ENCODE peak calls at places on chromosomes 3 and 15, in eight cellular contexts. One of them, this sample, is unnamed.

GRCh38 chr3:150303776-150304175 is 104.3 kb upstream of the TSC22D2 start:
- DNase-seq in adrenal gland: no peak
- DNase-seq in OCI-LY7: peak; percentile 3
- DNase-seq in Caco-2: peak; percentile 45
- DNase-seq in left ventricle myocardium inferior: no peak
- DNase-seq in CD4-positive, CD25-positive, alpha-beta regulatory T cell: no peak
- DNase-seq in thoracic aorta: no peak
- DNase-seq in small intestine: no peak
- DNase-seq in this sample: no peak

GRCh38 chr15:90059208-90059985 is 42.9 kb downstream of the IDH2 start:
- DNase-seq in small intestine: peak; percentile 73
- DNase-seq in OCI-LY7: peak; percentile 95
- DNase-seq in adrenal gland: peak; percentile 71
- DNase-seq in left ventricle myocardium inferior: peak; percentile 80
- DNase-seq in CD4-positive, CD25-positive, alpha-beta regulatory T cell: peak; percentile 23
- DNase-seq in Caco-2: no peak
- DNase-seq in thoracic aorta: no peak
- DNase-seq in this sample: no peak

GRCh38 chr3:177134166-177134565 is 63.1 kb downstream of the TBL1XR1 start:
- DNase-seq in adrenal gland: no peak
- DNase-seq in thoracic aorta: no peak
- DNase-seq in CD4-positive, CD25-positive, alpha-beta regulatory T cell: no peak
- DNase-seq in left ventricle myocardium inferior: no peak
- DNase-seq in Caco-2: no peak
- DNase-seq in small intestine: no peak
- DNase-seq in OCI-LY7: no peak
- DNase-seq in this sample: no peak

GRCh38 chr15:96331942-96332853 is 1.7 kb downstream of the NR2F2 start:
- DNase-seq in thoracic aorta: no peak
- DNase-seq in Caco-2: no peak
- DNase-seq in small intestine: peak; percentile 68
- DNase-seq in adrenal gland: peak; percentile 74
- DNase-seq in CD4-positive, CD25-positive, alpha-beta regulatory T cell: no peak
- DNase-seq in left ventricle myocardium inferior: no peak
- DNase-seq in OCI-LY7: no peak
- DNase-seq in this sample: no peak

GRCh38 chr3:129519449-129519848 is 9.0 kb upstream of the RHO start:
- DNase-seq in thoracic aorta: no peak
- DNase-seq in adrenal gland: no peak
- DNase-seq in left ventricle myocardium inferior: no peak
- DNase-seq in Caco-2: no peak
- DNase-seq in small intestine: no peak
- DNase-seq in OCI-LY7: no peak
- DNase-seq in CD4-positive, CD25-positive, alpha-beta regulatory T cell: no peak
- DNase-seq in this sample: no peak

GRCh38 chr15:29094711-29095110 is 174.9 kb downstream of the NSMCE3 start:
- DNase-seq in Caco-2: no peak
- DNase-seq in adrenal gland: no peak
- DNase-seq in left ventricle myocardium inferior: no peak
- DNase-seq in CD4-positive, CD25-positive, alpha-beta regulatory T cell: no peak
- DNase-seq in thoracic aorta: no peak
- DNase-seq in small intestine: no peak
- DNase-seq in OCI-LY7: no peak
- DNase-seq in this sample: no peak

GRCh38 chr15:29518442-29518841 is 248.8 kb upstream of the NSMCE3 start:
- DNase-seq in small intestine: no peak
- DNase-seq in OCI-LY7: no peak
- DNase-seq in left ventricle myocardium inferior: peak; percentile 19
- DNase-seq in CD4-positive, CD25-positive, alpha-beta regulatory T cell: no peak
- DNase-seq in Caco-2: no peak
- DNase-seq in adrenal gland: no peak
- DNase-seq in thoracic aorta: no peak
- DNase-seq in this sample: no peak

GRCh38 chr15:40957581-40958051 is 4.3 kb downstream of the CHAC1 start:
- DNase-seq in left ventricle myocardium inferior: peak; percentile 68
- DNase-seq in adrenal gland: peak; percentile 46
- DNase-seq in small intestine: peak; percentile 29
- DNase-seq in thoracic aorta: peak; percentile 82
- DNase-seq in CD4-positive, CD25-positive, alpha-beta regulatory T cell: no peak
- DNase-seq in Caco-2: no peak
- DNase-seq in OCI-LY7: no peak
- DNase-seq in this sample: no peak

GRCh38 chr3:182005683-182006082 is 294.0 kb downstream of the SOX2 start:
- DNase-seq in thoracic aorta: no peak
- DNase-seq in small intestine: no peak
- DNase-seq in adrenal gland: no peak
- DNase-seq in OCI-LY7: no peak
- DNase-seq in left ventricle myocardium inferior: no peak
- DNase-seq in Caco-2: no peak
- DNase-seq in CD4-positive, CD25-positive, alpha-beta regulatory T cell: no peak
- DNase-seq in this sample: no peak

GRCh38 chr3:115072265-115073008 is 74.7 kb downstream of the ZBTB20 start:
- DNase-seq in thoracic aorta: no peak
- DNase-seq in OCI-LY7: no peak
- DNase-seq in Caco-2: no peak
- DNase-seq in adrenal gland: no peak
- DNase-seq in left ventricle myocardium inferior: no peak
- DNase-seq in small intestine: peak; percentile 71
- DNase-seq in CD4-positive, CD25-positive, alpha-beta regulatory T cell: no peak
- DNase-seq in this sample: no peak

GRCh38 chr3:47002490-47003410 is 23.3 kb downstream of the NBEAL2 start:
- DNase-seq in OCI-LY7: no peak
- DNase-seq in Caco-2: no peak
- DNase-seq in thoracic aorta: no peak
- DNase-seq in small intestine: no peak
- DNase-seq in left ventricle myocardium inferior: no peak
- DNase-seq in CD4-positive, CD25-positive, alpha-beta regulatory T cell: no peak
- DNase-seq in adrenal gland: no peak
- DNase-seq in this sample: no peak

GRCh38 chr15:56765252-56765651 is 31.9 kb upstream of the ZNF280D start:
- DNase-seq in adrenal gland: no peak
- DNase-seq in left ventricle myocardium inferior: no peak
- DNase-seq in Caco-2: no peak
- DNase-seq in OCI-LY7: peak; percentile 32
- DNase-seq in thoracic aorta: no peak
- DNase-seq in small intestine: no peak
- DNase-seq in CD4-positive, CD25-positive, alpha-beta regulatory T cell: no peak
- DNase-seq in this sample: no peak

GRCh38 chr15:61364871-61365270 is 135.8 kb upstream of the RORA start:
- DNase-seq in adrenal gland: no peak
- DNase-seq in OCI-LY7: no peak
- DNase-seq in small intestine: no peak
- DNase-seq in CD4-positive, CD25-positive, alpha-beta regulatory T cell: no peak
- DNase-seq in Caco-2: peak; percentile 40
- DNase-seq in thoracic aorta: no peak
- DNase-seq in left ventricle myocardium inferior: no peak
- DNase-seq in this sample: no peak

GRCh38 chr15:68364028-68364659 is 67.8 kb downstream of the ITGA11 start:
- DNase-seq in left ventricle myocardium inferior: peak; percentile 60
- DNase-seq in adrenal gland: no peak
- DNase-seq in OCI-LY7: no peak
- DNase-seq in Caco-2: no peak
- DNase-seq in small intestine: no peak
- DNase-seq in CD4-positive, CD25-positive, alpha-beta regulatory T cell: no peak
- DNase-seq in thoracic aorta: no peak
- DNase-seq in this sample: no peak

GRCh38 chr3:149395107-149396089 is 17.9 kb upstream of the TM4SF1 start:
- DNase-seq in left ventricle myocardium inferior: no peak
- DNase-seq in Caco-2: no peak
- DNase-seq in adrenal gland: no peak
- DNase-seq in thoracic aorta: no peak
- DNase-seq in CD4-positive, CD25-positive, alpha-beta regulatory T cell: no peak
- DNase-seq in OCI-LY7: no peak
- DNase-seq in small intestine: no peak
- DNase-seq in this sample: no peak

DNA sequence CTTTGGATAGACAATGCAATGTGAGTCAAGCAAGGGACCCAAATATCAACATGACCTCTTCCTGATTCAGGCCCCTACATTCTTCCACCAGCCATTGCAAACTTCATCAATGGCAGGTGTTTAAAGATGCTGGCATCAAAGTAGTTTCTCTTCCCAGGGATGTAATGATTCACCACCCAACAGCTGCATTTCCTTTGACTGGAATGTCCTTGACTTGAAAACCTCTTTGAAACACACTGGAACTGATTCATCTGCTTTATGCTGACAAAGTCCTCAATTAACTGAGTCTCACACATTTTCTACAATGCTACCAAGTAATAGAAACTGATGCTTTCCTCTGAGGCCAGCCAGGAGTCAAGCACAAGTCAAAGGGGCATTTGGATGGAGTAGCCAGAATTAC is 385.5 kb downstream of the GBE1 start:
- DNase-seq in thoracic aorta: no peak
- DNase-seq in adrenal gland: no peak
- DNase-seq in OCI-LY7: no peak
- DNase-seq in small intestine: no peak
- DNase-seq in Caco-2: no peak
- DNase-seq in CD4-positive, CD25-positive, alpha-beta regulatory T cell: no peak
- DNase-seq in left ventricle myocardium inferior: no peak
- DNase-seq in this sample: no peak
- H3K4me1 ChIP-seq in thoracic aorta: no peaks in the 10 kb centered on the region
- H3K4me1 ChIP-seq in adrenal gland: no peaks in the 10 kb centered on the region
- H3K4me1 ChIP-seq in OCI-LY7: no peaks in the 10 kb centered on the region
- H3K4me1 ChIP-seq in small intestine: no peaks in the 10 kb centered on the region
- H3K4me1 ChIP-seq in Caco-2: no peaks in the 10 kb centered on the region
- H3K4me1 ChIP-seq in CD4-positive, CD25-positive, alpha-beta regulatory T cell: no peaks in the 10 kb centered on the region
- H3K4me1 ChIP-seq in left ventricle myocardium inferior: no peaks in the 10 kb centered on the region
- H3K4me1 ChIP-seq in this sample: no peaks in the 10 kb centered on the region

GRCh38 chr3:16174389-16174788 is at the start of gene GALNT15:
- DNase-seq in left ventricle myocardium inferior: peak; percentile 86
- DNase-seq in Caco-2: no peak
- DNase-seq in OCI-LY7: no peak
- DNase-seq in CD4-positive, CD25-positive, alpha-beta regulatory T cell: no peak
- DNase-seq in thoracic aorta: peak; percentile 78
- DNase-seq in adrenal gland: peak; percentile 84
- DNase-seq in small intestine: no peak
- DNase-seq in this sample: peak; percentile 81

GRCh38 chr3:16178628-16178988 is 4.1 kb downstream of the GALNT15 start:
- DNase-seq in small intestine: no peak
- DNase-seq in CD4-positive, CD25-positive, alpha-beta regulatory T cell: no peak
- DNase-seq in thoracic aorta: no peak
- DNase-seq in OCI-LY7: no peak
- DNase-seq in Caco-2: no peak
- DNase-seq in left ventricle myocardium inferior: no peak
- DNase-seq in adrenal gland: no peak
- DNase-seq in this sample: no peak

GRCh38 chr3:16174976-16175901 is 759 bp downstream of the GALNT15 start:
- DNase-seq in Caco-2: no peak
- DNase-seq in adrenal gland: no peak
- DNase-seq in OCI-LY7: no peak
- DNase-seq in thoracic aorta: no peak
- DNase-seq in small intestine: no peak
- DNase-seq in left ventricle myocardium inferior: no peak
- DNase-seq in CD4-positive, CD25-positive, alpha-beta regulatory T cell: no peak
- DNase-seq in this sample: no peak

GRCh38 chr3:16177962-16178627 is 3.6 kb downstream of the GALNT15 start:
- DNase-seq in OCI-LY7: peak; percentile 53
- DNase-seq in CD4-positive, CD25-positive, alpha-beta regulatory T cell: no peak
- DNase-seq in thoracic aorta: peak; percentile 29
- DNase-seq in left ventricle myocardium inferior: peak; percentile 83
- DNase-seq in adrenal gland: peak; percentile 85
- DNase-seq in small intestine: peak; percentile 47
- DNase-seq in Caco-2: peak; percentile 54
- DNase-seq in this sample: peak; percentile 94

GRCh38 chr3:16176391-16177030 is 2.0 kb downstream of the GALNT15 start:
- DNase-seq in CD4-positive, CD25-positive, alpha-beta regulatory T cell: no peak
- DNase-seq in adrenal gland: no peak
- DNase-seq in small intestine: no peak
- DNase-seq in Caco-2: no peak
- DNase-seq in thoracic aorta: no peak
- DNase-seq in OCI-LY7: no peak
- DNase-seq in left ventricle myocardium inferior: no peak
- DNase-seq in this sample: no peak
- H3K4me3 ChIP-seq in CD4-positive, CD25-positive, alpha-beta regulatory T cell: no peak overlapping the region
- H3K4me3 ChIP-seq in adrenal gland: no peak overlapping the region
- H3K4me3 ChIP-seq in small intestine: no peak overlapping the region
- H3K4me3 ChIP-seq in Caco-2: no peak overlapping the region
- H3K4me3 ChIP-seq in thoracic aorta: peak overlapping the region; percentile 65
- H3K4me3 ChIP-seq in OCI-LY7: no peak overlapping the region
- H3K4me3 ChIP-seq in left ventricle myocardium inferior: peak overlapping the region; percentile 64
- H3K4me3 ChIP-seq in this sample: no peak overlapping the region

GRCh38 chr3:161556533-161556932 is 59.9 kb downstream of the OTOL1 start:
- DNase-seq in small intestine: no peak
- DNase-seq in left ventricle myocardium inferior: no peak
- DNase-seq in thoracic aorta: no peak
- DNase-seq in CD4-positive, CD25-positive, alpha-beta regulatory T cell: no peak
- DNase-seq in adrenal gland: no peak
- DNase-seq in Caco-2: no peak
- DNase-seq in OCI-LY7: no peak
- DNase-seq in this sample: no peak
- H3K36me3 ChIP-seq in small intestine: no peaks in the 10 kb centered on the region
- H3K36me3 ChIP-seq in left ventricle myocardium inferior: no peaks in the 10 kb centered on the region
- H3K36me3 ChIP-seq in thoracic aorta: no peaks in the 10 kb centered on the region
- H3K36me3 ChIP-seq in CD4-positive, CD25-positive, alpha-beta regulatory T cell: no peaks in the 10 kb centered on the region
- H3K36me3 ChIP-seq in adrenal gland: no peaks in the 10 kb centered on the region
- H3K36me3 ChIP-seq in Caco-2: no peaks in the 10 kb centered on the region
- H3K36me3 ChIP-seq in OCI-LY7: no peaks in the 10 kb centered on the region
- H3K36me3 ChIP-seq in this sample: no peaks in the 10 kb centered on the region

DNA sequence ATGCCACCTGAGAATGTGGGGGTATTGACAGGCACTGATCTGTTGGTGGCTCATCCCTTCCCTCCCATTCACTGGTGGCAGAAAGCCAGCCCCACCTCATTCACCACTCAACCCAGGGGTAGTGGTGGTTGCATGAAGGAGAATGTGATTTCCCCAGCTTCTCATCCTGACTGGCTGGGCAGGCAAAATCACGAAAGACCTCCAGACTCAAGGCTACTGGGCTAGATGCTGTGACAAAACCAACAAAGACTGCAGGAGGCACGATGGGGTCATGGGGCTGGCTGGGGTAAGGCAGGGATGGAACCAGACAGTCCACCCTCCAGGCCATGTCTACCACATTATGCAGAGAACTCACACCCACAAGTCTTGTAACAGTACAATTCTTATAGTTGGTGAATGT is 33.9 kb downstream of the FSTL1 start:
- DNase-seq in thoracic aorta: no peak
- DNase-seq in CD4-positive, CD25-positive, alpha-beta regulatory T cell: no peak
- DNase-seq in left ventricle myocardium inferior: no peak
- DNase-seq in Caco-2: no peak
- DNase-seq in OCI-LY7: no peak
- DNase-seq in small intestine: no peak
- DNase-seq in adrenal gland: peak; percentile 69
- DNase-seq in this sample: no peak
- H3K4me1 ChIP-seq in thoracic aorta: peaks cover 24% of the 10 kb centered on the region
- H3K4me1 ChIP-seq in CD4-positive, CD25-positive, alpha-beta regulatory T cell: peaks cover 11% of the 10 kb centered on the region
- H3K4me1 ChIP-seq in left ventricle myocardium inferior: peaks cover 86% of the 10 kb centered on the region
- H3K4me1 ChIP-seq in Caco-2: peaks cover 14% of the 10 kb centered on the region
- H3K4me1 ChIP-seq in OCI-LY7: peaks cover 11% of the 10 kb centered on the region
- H3K4me1 ChIP-seq in small intestine: peaks cover 2% of the 10 kb centered on the region
- H3K4me1 ChIP-seq in adrenal gland: peaks cover 50% of the 10 kb centered on the region
- H3K4me1 ChIP-seq in this sample: peaks cover 47% of the 10 kb centered on the region

This sample was measured in SJSA1.